ENCODE peak calls at places on chromosome 6, in nine cellular contexts. One of them, this sample, is unnamed. For H3K36me3, the result is how much of the 10 kb centered on the place peaks cover.

GRCh38 chr6:106431972-106432371 is 71.5 kb downstream of the CRYBG1 start:
- DNase-seq in transverse colon: no peak
- DNase-seq in IMR-90: no peak
- DNase-seq in K562: no peak
- DNase-seq in right lobe of liver: no peak
- DNase-seq in CD8-positive, alpha-beta T cell: no peak
- DNase-seq in kidney epithelial cell: no peak
- DNase-seq in brain microvascular endothelial cell: no peak
- DNase-seq in Panc1: no peak
- DNase-seq in this sample: no peak

GRCh38 chr6:33164176-33164575 is 28.1 kb downstream of the COL11A2 start:
- DNase-seq in brain microvascular endothelial cell: no peak
- DNase-seq in right lobe of liver: no peak
- DNase-seq in kidney epithelial cell: no peak
- DNase-seq in transverse colon: no peak
- DNase-seq in CD8-positive, alpha-beta T cell: no peak
- DNase-seq in K562: peak
- DNase-seq in IMR-90: no peak
- DNase-seq in Panc1: no peak
- DNase-seq in this sample: no peak

GRCh38 chr6:37052027-37052628 is 46.7 kb downstream of the FGD2 start:
- DNase-seq in brain microvascular endothelial cell: no peak
- DNase-seq in K562: peak
- DNase-seq in right lobe of liver: no peak
- DNase-seq in transverse colon: no peak
- DNase-seq in IMR-90: no peak
- DNase-seq in kidney epithelial cell: no peak
- DNase-seq in CD8-positive, alpha-beta T cell: no peak
- DNase-seq in Panc1: no peak
- DNase-seq in this sample: no peak

GRCh38 chr6:128311944-128312570 is 208.3 kb downstream of the PTPRK start:
- DNase-seq in kidney epithelial cell: no peak
- DNase-seq in right lobe of liver: no peak
- DNase-seq in brain microvascular endothelial cell: no peak
- DNase-seq in IMR-90: no peak
- DNase-seq in CD8-positive, alpha-beta T cell: no peak
- DNase-seq in Panc1: no peak
- DNase-seq in K562: no peak
- DNase-seq in transverse colon: no peak
- DNase-seq in this sample: no peak

GRCh38 chr6:101700655-101701054 is 307.1 kb downstream of the GRIK2 start:
- DNase-seq in CD8-positive, alpha-beta T cell: no peak
- DNase-seq in transverse colon: no peak
- DNase-seq in IMR-90: no peak
- DNase-seq in right lobe of liver: no peak
- DNase-seq in Panc1: no peak
- DNase-seq in brain microvascular endothelial cell: no peak
- DNase-seq in K562: no peak
- DNase-seq in kidney epithelial cell: no peak
- DNase-seq in this sample: no peak

GRCh38 chr6:131844243-131844841 is 36.5 kb downstream of the ENPP1 start:
- DNase-seq in brain microvascular endothelial cell: no peak
- DNase-seq in right lobe of liver: no peak
- DNase-seq in CD8-positive, alpha-beta T cell: no peak
- DNase-seq in kidney epithelial cell: no peak
- DNase-seq in IMR-90: peak
- DNase-seq in K562: no peak
- DNase-seq in transverse colon: no peak
- DNase-seq in Panc1: peak
- DNase-seq in this sample: peak

GRCh38 chr6:90411292-90411781 is 114.7 kb upstream of the BACH2 start:
- DNase-seq in K562: no peak
- DNase-seq in CD8-positive, alpha-beta T cell: no peak
- DNase-seq in IMR-90: no peak
- DNase-seq in kidney epithelial cell: no peak
- DNase-seq in transverse colon: no peak
- DNase-seq in brain microvascular endothelial cell: no peak
- DNase-seq in right lobe of liver: no peak
- DNase-seq in Panc1: no peak
- DNase-seq in this sample: no peak

GRCh38 chr6:134079406-134079921 is 27.0 kb upstream of the SLC2A12 start:
- DNase-seq in right lobe of liver: no peak
- DNase-seq in K562: no peak
- DNase-seq in transverse colon: no peak
- DNase-seq in kidney epithelial cell: no peak
- DNase-seq in Panc1: no peak
- DNase-seq in CD8-positive, alpha-beta T cell: no peak
- DNase-seq in brain microvascular endothelial cell: no peak
- DNase-seq in IMR-90: no peak
- DNase-seq in this sample: no peak

GRCh38 chr6:150876598-150876997 is 11.1 kb downstream of the MTHFD1L start:
- DNase-seq in K562: no peak
- DNase-seq in IMR-90: peak
- DNase-seq in brain microvascular endothelial cell: no peak
- DNase-seq in transverse colon: peak
- DNase-seq in right lobe of liver: peak
- DNase-seq in CD8-positive, alpha-beta T cell: no peak
- DNase-seq in kidney epithelial cell: no peak
- DNase-seq in Panc1: no peak
- DNase-seq in this sample: no peak

GRCh38 chr6:30572078-30572605 is 900 bp downstream of the ABCF1 start:
- DNase-seq in transverse colon: no peak
- DNase-seq in kidney epithelial cell: no peak
- DNase-seq in CD8-positive, alpha-beta T cell: no peak
- DNase-seq in right lobe of liver: no peak
- DNase-seq in Panc1: no peak
- DNase-seq in K562: no peak
- DNase-seq in brain microvascular endothelial cell: no peak
- DNase-seq in IMR-90: no peak
- DNase-seq in this sample: no peak

GRCh38 chr6:78589426-78589825 is 277.9 kb upstream of the IRAK1BP1 start:
- DNase-seq in right lobe of liver: no peak
- DNase-seq in IMR-90: no peak
- DNase-seq in CD8-positive, alpha-beta T cell: no peak
- DNase-seq in K562: no peak
- DNase-seq in kidney epithelial cell: no peak
- DNase-seq in brain microvascular endothelial cell: no peak
- DNase-seq in Panc1: no peak
- DNase-seq in transverse colon: no peak
- DNase-seq in this sample: no peak

GRCh38 chr6:93721386-93722048 is 302.2 kb upstream of the EPHA7 start:
- DNase-seq in CD8-positive, alpha-beta T cell: no peak
- DNase-seq in right lobe of liver: no peak
- DNase-seq in Panc1: peak
- DNase-seq in transverse colon: no peak
- DNase-seq in kidney epithelial cell: no peak
- DNase-seq in K562: no peak
- DNase-seq in brain microvascular endothelial cell: peak
- DNase-seq in IMR-90: no peak
- DNase-seq in this sample: no peak

GRCh38 chr6:154319231-154319858 is 37.3 kb downstream of the IPCEF1 start:
- DNase-seq in kidney epithelial cell: no peak
- DNase-seq in right lobe of liver: no peak
- DNase-seq in transverse colon: no peak
- DNase-seq in brain microvascular endothelial cell: peak
- DNase-seq in Panc1: no peak
- DNase-seq in CD8-positive, alpha-beta T cell: no peak
- DNase-seq in K562: no peak
- DNase-seq in IMR-90: peak
- DNase-seq in this sample: peak

GRCh38 chr6:138242987-138243592 is 24.8 kb upstream of the PBOV1 start:
- DNase-seq in transverse colon: no peak
- DNase-seq in brain microvascular endothelial cell: no peak
- DNase-seq in K562: no peak
- DNase-seq in right lobe of liver: no peak
- DNase-seq in Panc1: no peak
- DNase-seq in CD8-positive, alpha-beta T cell: no peak
- DNase-seq in kidney epithelial cell: no peak
- DNase-seq in IMR-90: no peak
- DNase-seq in this sample: no peak

GRCh38 chr6:72832271-72832670 is 210.4 kb downstream of the KCNQ5 start:
- DNase-seq in right lobe of liver: no peak
- DNase-seq in IMR-90: no peak
- DNase-seq in brain microvascular endothelial cell: peak
- DNase-seq in K562: no peak
- DNase-seq in Panc1: no peak
- DNase-seq in transverse colon: no peak
- DNase-seq in kidney epithelial cell: no peak
- DNase-seq in CD8-positive, alpha-beta T cell: no peak
- DNase-seq in this sample: no peak

GRCh38 chr6:2893276-2893675 is 9.8 kb downstream of the SERPINB9 start:
- DNase-seq in K562: no peak
- DNase-seq in brain microvascular endothelial cell: no peak
- DNase-seq in transverse colon: no peak
- DNase-seq in IMR-90: no peak
- DNase-seq in right lobe of liver: no peak
- DNase-seq in CD8-positive, alpha-beta T cell: no peak
- DNase-seq in Panc1: no peak
- DNase-seq in kidney epithelial cell: no peak
- DNase-seq in this sample: no peak
- H3K4me3 ChIP-seq in K562: no peak
- H3K4me3 ChIP-seq in brain microvascular endothelial cell: no peak
- H3K4me3 ChIP-seq in transverse colon: no peak
- H3K4me3 ChIP-seq in IMR-90: no peak
- H3K4me3 ChIP-seq in right lobe of liver: no peak
- H3K4me3 ChIP-seq in CD8-positive, alpha-beta T cell: no peak
- H3K4me3 ChIP-seq in Panc1: no peak
- H3K4me3 ChIP-seq in kidney epithelial cell: no peak
- H3K4me3 ChIP-seq in this sample: no peak

DNA sequence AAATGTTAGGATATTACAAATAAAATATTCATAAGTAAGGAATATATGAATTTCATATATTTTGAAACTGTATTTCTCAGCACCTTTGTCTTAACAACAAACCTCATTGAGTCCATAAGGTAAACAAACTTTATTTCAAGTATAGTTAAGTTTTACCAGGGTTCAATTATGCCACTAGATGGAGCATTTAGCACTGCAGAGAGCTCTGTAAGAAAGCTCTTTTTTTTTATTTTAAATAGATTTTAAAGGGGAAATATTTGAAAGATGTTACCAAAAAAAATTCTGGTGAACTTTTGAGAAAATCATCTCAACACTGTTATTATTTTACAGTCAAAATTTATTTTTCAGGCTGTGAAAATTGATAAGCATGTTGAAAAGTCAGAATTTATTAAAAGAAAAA is 955.2 kb upstream of the EYS start:
- DNase-seq in kidney epithelial cell: no peak
- DNase-seq in brain microvascular endothelial cell: no peak
- DNase-seq in right lobe of liver: no peak
- DNase-seq in Panc1: no peak
- DNase-seq in transverse colon: no peak
- DNase-seq in K562: no peak
- DNase-seq in IMR-90: peak
- DNase-seq in CD8-positive, alpha-beta T cell: no peak
- DNase-seq in this sample: no peak
- TF ChIP-seq CTCF in kidney epithelial cell: peak
- TF ChIP-seq CTCF in brain microvascular endothelial cell: peak
- TF ChIP-seq CTCF in right lobe of liver: no peak
- TF ChIP-seq CTCF in Panc1: peak
- TF ChIP-seq CTCF in transverse colon: no peak
- TF ChIP-seq CTCF in K562: no peak
- TF ChIP-seq CTCF in IMR-90: peak
- TF ChIP-seq CTCF in CD8-positive, alpha-beta T cell: no peak
- TF ChIP-seq CTCF in this sample: peak

GRCh38 chr6:7232351-7232750 is 80.6 kb downstream of the SSR1 start:
- DNase-seq in CD8-positive, alpha-beta T cell: no peak
- DNase-seq in transverse colon: no peak
- DNase-seq in right lobe of liver: no peak
- DNase-seq in Panc1: no peak
- DNase-seq in IMR-90: peak
- DNase-seq in kidney epithelial cell: no peak
- DNase-seq in K562: no peak
- DNase-seq in brain microvascular endothelial cell: no peak
- DNase-seq in this sample: no peak

GRCh38 chr6:7229376-7230326 is 83.3 kb downstream of the SSR1 start:
- DNase-seq in transverse colon: no peak
- DNase-seq in K562: peak
- DNase-seq in right lobe of liver: no peak
- DNase-seq in brain microvascular endothelial cell: no peak
- DNase-seq in Panc1: no peak
- DNase-seq in kidney epithelial cell: no peak
- DNase-seq in CD8-positive, alpha-beta T cell: no peak
- DNase-seq in IMR-90: no peak
- DNase-seq in this sample: no peak

GRCh38 chr6:7228662-7229375 is 84.2 kb downstream of the SSR1 start:
- DNase-seq in right lobe of liver: no peak
- DNase-seq in K562: no peak
- DNase-seq in transverse colon: no peak
- DNase-seq in Panc1: no peak
- DNase-seq in CD8-positive, alpha-beta T cell: no peak
- DNase-seq in brain microvascular endothelial cell: no peak
- DNase-seq in IMR-90: no peak
- DNase-seq in kidney epithelial cell: no peak
- DNase-seq in this sample: no peak

GRCh38 chr6:7230956-7231713 is 81.9 kb downstream of the SSR1 start:
- DNase-seq in kidney epithelial cell: no peak
- DNase-seq in brain microvascular endothelial cell: no peak
- DNase-seq in CD8-positive, alpha-beta T cell: no peak
- DNase-seq in transverse colon: no peak
- DNase-seq in K562: no peak
- DNase-seq in IMR-90: no peak
- DNase-seq in right lobe of liver: no peak
- DNase-seq in Panc1: no peak
- DNase-seq in this sample: no peak

GRCh38 chr6:7230327-7230691 is 82.7 kb downstream of the SSR1 start:
- DNase-seq in kidney epithelial cell: no peak
- DNase-seq in brain microvascular endothelial cell: no peak
- DNase-seq in right lobe of liver: no peak
- DNase-seq in IMR-90: no peak
- DNase-seq in K562: no peak
- DNase-seq in Panc1: no peak
- DNase-seq in transverse colon: no peak
- DNase-seq in CD8-positive, alpha-beta T cell: no peak
- DNase-seq in this sample: no peak
- H3K36me3 ChIP-seq in kidney epithelial cell: under half
- H3K36me3 ChIP-seq in brain microvascular endothelial cell: half or more
- H3K36me3 ChIP-seq in right lobe of liver: under half
- H3K36me3 ChIP-seq in IMR-90: half or more
- H3K36me3 ChIP-seq in K562: half or more
- H3K36me3 ChIP-seq in Panc1: under half
- H3K36me3 ChIP-seq in transverse colon: under half
- H3K36me3 ChIP-seq in CD8-positive, alpha-beta T cell: half or more
- H3K36me3 ChIP-seq in this sample: under half

DNA sequence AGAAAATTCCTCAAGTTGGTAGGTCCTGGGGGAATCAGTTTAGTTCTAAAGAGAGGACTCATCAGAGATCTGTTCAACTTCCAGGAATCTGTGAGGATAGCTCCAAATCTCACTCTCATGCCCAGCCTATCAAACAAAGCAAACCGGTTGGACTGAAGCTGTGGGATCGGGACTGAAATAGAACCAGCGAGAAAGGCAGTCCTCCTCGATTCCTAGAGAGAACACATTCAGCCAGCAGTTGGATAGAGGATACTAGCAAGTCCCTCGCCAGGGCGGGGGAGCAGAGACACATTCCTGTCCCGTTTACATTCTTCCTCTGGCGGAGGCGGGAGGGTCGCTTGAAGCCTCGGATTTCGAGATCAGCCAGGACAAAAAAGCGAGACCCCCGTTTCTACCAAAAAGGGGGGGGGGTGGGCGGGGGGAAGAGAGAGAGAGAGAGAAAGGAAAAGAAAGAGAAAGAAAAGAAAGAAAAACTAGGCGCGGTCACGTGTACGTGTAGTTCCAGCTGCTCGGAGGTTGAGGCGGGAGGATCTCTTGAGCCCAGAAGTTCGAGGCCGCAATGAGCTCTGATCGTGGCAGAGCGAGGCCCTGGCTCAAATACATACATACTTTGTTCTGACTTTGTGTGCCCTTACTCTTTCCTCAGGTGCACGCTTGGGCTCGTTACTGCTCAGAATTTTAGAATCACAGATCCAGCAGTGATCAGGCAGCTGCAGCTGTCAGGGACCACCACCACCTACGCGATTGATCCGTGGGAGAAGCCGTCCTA is 19.5 kb downstream of the ZNF311 start:
- DNase-seq in transverse colon: peak
- DNase-seq in brain microvascular endothelial cell: peak
- DNase-seq in right lobe of liver: peak
- DNase-seq in IMR-90: peak
- DNase-seq in K562: peak
- DNase-seq in kidney epithelial cell: peak
- DNase-seq in Panc1: peak
- DNase-seq in CD8-positive, alpha-beta T cell: no peak
- DNase-seq in this sample: peak
- H3K4me3 ChIP-seq in transverse colon: peak
- H3K4me3 ChIP-seq in brain microvascular endothelial cell: peak
- H3K4me3 ChIP-seq in right lobe of liver: peak
- H3K4me3 ChIP-seq in IMR-90: peak
- H3K4me3 ChIP-seq in K562: no peak
- H3K4me3 ChIP-seq in kidney epithelial cell: peak
- H3K4me3 ChIP-seq in Panc1: peak
- H3K4me3 ChIP-seq in CD8-positive, alpha-beta T cell: no peak
- H3K4me3 ChIP-seq in this sample: peak

This sample was measured in BJ.